ENCODE peak calls at places on chromosomes 6 and 20, in six cellular contexts. H is KG1, R is hypothalamus, J is NCI-H774, M is left colon, L is T-helper 9 cell. U is an unnamed sample.

GRCh38 chr6:139743629-139744028 is 369.2 kb upstream of the CITED2 start:
- DNase-seq in J (no peak), M (no peak), H (no peak), L (no peak), R (no peak), U (no peak)

GRCh38 chr6:160979063-160979708 is 12.4 kb upstream of the MAP3K4 start:
- DNase-seq in R (no peak), J (no peak), L (no peak), M (no peak), H (no peak), U (no peak)

GRCh38 chr6:112193111-112193510 is 61.3 kb downstream of the LAMA4 start:
- DNase-seq in J (no peak), L (no peak), M (no peak), R (no peak), H (no peak), U (no peak)

GRCh38 chr6:116387374-116387773 is 16.6 kb downstream of the DSE start:
- DNase-seq in R (no peak), H (no peak), L (no peak), M (no peak), J (no peak), U (no peak)

GRCh38 chr20:47276856-47277541 is 79.5 kb downstream of the ZMYND8 start:
- DNase-seq in H (no peak), R (peak), J (no peak), L (no peak), M (peak), U (peak)

GRCh38 chr6:42441059-42441471 is 10.7 kb downstream of the TRERF1 start:
- DNase-seq in M (no peak), J (no peak), R (no peak), H (no peak), L (no peak), U (no peak)

GRCh38 chr20:20205862-20206236 is 153.5 kb downstream of the CFAP61 start:
- DNase-seq in R (no peak), J (no peak), L (no peak), H (no peak), M (no peak), U (peak)

GRCh38 chr20:33685328-33686007 is 717 bp downstream of the E2F1 start:
- DNase-seq in H (no peak), M (peak), L (peak), R (no peak), J (peak), U (peak)

GRCh38 chr6:30826961-30827342 is 57.4 kb upstream of the DDR1 start:
- DNase-seq in H (no peak), J (no peak), L (no peak), M (no peak), R (no peak), U (no peak)

GRCh38 chr6:168147205-168147738 is 68.3 kb upstream of the FRMD1 start:
- DNase-seq in J (no peak), L (no peak), H (no peak), R (no peak), M (no peak), U (no peak)

GRCh38 chr20:24634855-24635254 is 165.4 kb downstream of the SYNDIG1 start:
- DNase-seq in R (peak), M (no peak), J (no peak), H (no peak), L (no peak), U (peak)

GRCh38 chr6:33577106-33577535 is 3.0 kb downstream of the BAK1 start:
- DNase-seq in L (no peak), H (no peak), R (no peak), M (peak), J (no peak), U (no peak)

GRCh38 chr6:53144802-53145201 is 3.8 kb downstream of the GCM1 start:
- DNase-seq in H (no peak), R (no peak), M (no peak), L (no peak), J (no peak), U (no peak)

GRCh38 chr6:27312950-27313271 is 838 bp upstream of the POM121L2 start:
- DNase-seq in R (no peak), J (no peak), L (no peak), M (no peak), H (no peak), U (no peak)

GRCh38 chr6:125843593-125843992 is 52.8 kb downstream of the NCOA7 start:
- DNase-seq in J (no peak), H (no peak), R (no peak), L (no peak), M (no peak), U (no peak)

GRCh38 chr6:118558811-118559217 is 10.7 kb downstream of the PLN start:
- DNase-seq in H (peak), L (no peak), J (no peak), M (no peak), R (no peak), U (no peak)

GRCh38 chr6:140274548-140274947 is 900.1 kb upstream of the CITED2 start:
- DNase-seq in J (no peak), H (no peak), M (no peak), R (no peak), L (no peak), U (no peak)